ENCODE peak calls at places on chromosome 20, in eight cellular contexts. A is ovary; J is CD4-positive, CD25-positive, alpha-beta regulatory T cell; H is CD8-positive, alpha-beta T cell; N is neuronal stem cell; Z is left lung; B is lower lobe of right lung; O is upper lobe of right lung. P is an unnamed sample.
A peak's percentile ranks its signal among the peaks of the same experiment; 100 is the strongest.

GRCh38 chr20:49989234-49990065 is 6.7 kb downstream of the SNAI1 start:
- DNase-seq in O (no peak), A (peak; percentile 74), Z (peak; percentile 49), J (no peak), N (no peak), B (peak; percentile 57), H (no peak), P (peak; percentile 79)

GRCh38 chr20:24938498-24938897 is 10.6 kb upstream of the CST7 start:
- DNase-seq in H (no peak), B (no peak), O (peak; percentile 46), N (no peak), J (no peak), A (no peak), Z (no peak), P (no peak)

GRCh38 chr20:18665135-18665534 is 77.3 kb downstream of the DTD1 start:
- DNase-seq in N (no peak), Z (no peak), H (no peak), B (no peak), J (no peak), A (no peak), O (no peak), P (no peak)

GRCh38 chr20:16528078-16528477 is 45.2 kb downstream of the KIF16B start:
- DNase-seq in J (no peak), A (peak; percentile 67), N (no peak), Z (peak; percentile 75), H (no peak), B (no peak), O (no peak), P (peak; percentile 43)

GRCh38 chr20:10309326-10309725 is 90.7 kb downstream of the SNAP25 start:
- DNase-seq in H (no peak), A (no peak), N (no peak), J (no peak), B (no peak), Z (no peak), O (no peak), P (no peak)

GRCh38 chr20:37392441-37393195 is 46.7 kb downstream of the SRC start:
- DNase-seq in N (no peak), H (no peak), O (no peak), B (peak; percentile 38), Z (no peak), J (no peak), A (peak; percentile 21), P (no peak)

GRCh38 chr20:61806995-61807394 is 258.7 kb downstream of the TAF4 start:
- DNase-seq in J (no peak), B (peak; percentile 27), O (peak; percentile 55), Z (no peak), H (no peak), N (no peak), A (no peak), P (no peak)

GRCh38 chr20:50328996-50329898 is 138.6 kb downstream of the CEBPB start:
- DNase-seq in H (no peak), O (no peak), Z (no peak), J (no peak), N (no peak), A (no peak), B (no peak), P (no peak)

GRCh38 chr20:32468860-32469259 is 110.7 kb downstream of the ASXL1 start:
- DNase-seq in Z (no peak), J (no peak), B (no peak), H (no peak), O (no peak), A (no peak), N (no peak), P (no peak)

GRCh38 chr20:50980071-50980681 is 21.6 kb downstream of the MOCS3 start:
- DNase-seq in A (no peak), H (no peak), B (no peak), N (no peak), J (no peak), Z (no peak), O (no peak), P (no peak)

GRCh38 chr20:16562259-16562658 is 11.0 kb downstream of the KIF16B start:
- DNase-seq in H (no peak), J (no peak), A (no peak), N (no peak), B (no peak), Z (no peak), O (no peak), P (no peak)

GRCh38 chr20:8661229-8662023 is 407.5 kb upstream of the PLCB4 start:
- DNase-seq in B (no peak), A (no peak), J (no peak), N (no peak), Z (no peak), H (no peak), O (no peak), P (no peak)

GRCh38 chr20:30168025-30168799 is 1089.3 kb upstream of the DEFB115 start:
- DNase-seq in Z (peak; percentile 26), J (peak; percentile 30), N (no peak), A (peak; percentile 28), O (peak; percentile 61), B (peak; percentile 45), H (peak; percentile 37), P (peak; percentile 65)

GRCh38 chr20:46330072-46330763 is 21.9 kb upstream of the CDH22 start:
- DNase-seq in N (no peak), H (no peak), B (no peak), J (no peak), Z (no peak), A (no peak), O (no peak), P (no peak)

GRCh38 chr20:2358006-2358405 is 22.7 kb upstream of the TGM6 start:
- DNase-seq in H (no peak), O (no peak), B (no peak), A (no peak), N (no peak), J (no peak), Z (no peak), P (no peak)

GRCh38 chr20:1902188-1902587 is 7.0 kb downstream of the SIRPA start:
- DNase-seq in O (no peak), J (no peak), B (no peak), H (no peak), Z (no peak), N (no peak), A (no peak), P (no peak)

GRCh38 chr20:38874460-38875169 is 51.6 kb upstream of the FAM83D start:
- DNase-seq in J (no peak), B (no peak), N (no peak), Z (no peak), A (no peak), O (no peak), H (peak; percentile 53), P (no peak)

GRCh38 chr20:43124261-43124660 is 65.4 kb downstream of the PTPRT start:
- DNase-seq in Z (no peak), J (no peak), H (no peak), B (no peak), A (no peak), O (no peak), N (no peak), P (no peak)

GRCh38 chr20:44990425-44990824 is 24.1 kb downstream of the STK4 start:
- DNase-seq in N (no peak), J (no peak), Z (no peak), H (no peak), B (no peak), O (no peak), A (no peak), P (no peak)
- H3K4me1 ChIP-seq in N (no peaks in the 10 kb centered on the region), J (peaks cover 82% of the 10 kb centered on the region), Z (peaks cover 68% of the 10 kb centered on the region), H (peaks cover 57% of the 10 kb centered on the region), B (peaks cover 40% of the 10 kb centered on the region), O (peaks cover 25% of the 10 kb centered on the region), A (peaks cover 4% of the 10 kb centered on the region), P (peaks cover 9% of the 10 kb centered on the region)

GRCh38 chr20:63696311-63696627 is 183 bp upstream of the TNFRSF6B start:
- DNase-seq in O (peak; percentile 62), Z (no peak), J (no peak), B (peak; percentile 45), H (peak; percentile 44), A (no peak), N (no peak), P (no peak)
- H3K4me3 ChIP-seq in O (peak overlapping the region; percentile 29), Z (peak overlapping the region; percentile 40), J (no peak overlapping the region), B (peak overlapping the region; percentile 40), H (peak overlapping the region; percentile 49), A (no peak overlapping the region), N (no peak overlapping the region), P (no peak overlapping the region)

GRCh38 chr20:368915-369314 is 11.6 kb upstream of the TRIB3 start:
- DNase-seq in N (no peak), A (no peak), H (no peak), J (no peak), B (no peak), Z (no peak), O (no peak), P (no peak)

GRCh38 chr20:373171-373890 is 7.2 kb upstream of the TRIB3 start:
- DNase-seq in Z (peak; percentile 67), O (no peak), J (no peak), B (peak; percentile 67), A (no peak), N (no peak), H (no peak), P (peak; percentile 24)

GRCh38 chr20:370151-370600 is 10.4 kb upstream of the TRIB3 start:
- DNase-seq in A (no peak), J (no peak), H (no peak), N (no peak), B (peak; percentile 58), O (peak; percentile 68), Z (no peak), P (no peak)

GRCh38 chr20:370977-371754 is 9.4 kb upstream of the TRIB3 start:
- DNase-seq in J (no peak), A (no peak), Z (no peak), N (no peak), H (no peak), B (no peak), O (no peak), P (no peak)

GRCh38 chr20:371755-372542 is 8.6 kb upstream of the TRIB3 start:
- DNase-seq in A (no peak), Z (peak; percentile 88), B (peak; percentile 92), O (peak; percentile 93), N (no peak), J (no peak), H (no peak), P (no peak)
- H3K4me1 ChIP-seq in A (no peaks in the 10 kb centered on the region), Z (peaks cover 45% of the 10 kb centered on the region), B (peaks cover 39% of the 10 kb centered on the region), O (peaks cover 40% of the 10 kb centered on the region), N (peaks cover 2% of the 10 kb centered on the region), J (no peaks in the 10 kb centered on the region), H (no peaks in the 10 kb centered on the region), P (peaks cover 8% of the 10 kb centered on the region)

GRCh38 chr20:41143354-41143753 is 6.0 kb downstream of the PLCG1 start:
- DNase-seq in Z (no peak), A (no peak), N (no peak), H (no peak), O (peak; percentile 54), B (no peak), J (no peak), P (no peak)

GRCh38 chr20:41142241-41142640 is 4.9 kb downstream of the PLCG1 start:
- DNase-seq in B (no peak), Z (no peak), O (peak; percentile 56), J (no peak), N (no peak), A (no peak), H (no peak), P (no peak)

GRCh38 chr20:41145317-41145716 is 8.0 kb downstream of the PLCG1 start:
- DNase-seq in J (no peak), O (no peak), N (no peak), A (no peak), Z (no peak), B (no peak), H (no peak), P (no peak)

GRCh38 chr20:41141153-41141815 is 3.9 kb downstream of the PLCG1 start:
- DNase-seq in J (no peak), B (no peak), Z (peak; percentile 33), O (peak; percentile 66), N (no peak), A (no peak), H (no peak), P (peak; percentile 32)

GRCh38 chr20:41142914-41143313 is 5.6 kb downstream of the PLCG1 start:
- DNase-seq in B (no peak), A (no peak), J (peak; percentile 28), H (peak; percentile 59), Z (no peak), N (no peak), O (peak; percentile 41), P (no peak)
- H3K4me3 ChIP-seq in B (peak overlapping the region; percentile 21), A (no peak overlapping the region), J (peak overlapping the region; percentile 89), H (peak overlapping the region; percentile 68), Z (no peak overlapping the region), N (no peak overlapping the region), O (no peak overlapping the region), P (no peak overlapping the region)